ENCODE peak calls at places on chromosomes 6 and 20, in five cellular contexts. Z is colonic mucosa, V is keratinocyte, R is neural progenitor cell, H is NB4. J is an unnamed sample.

GRCh38 chr6:150355932-150356331 is 12.9 kb upstream of the IYD start:
- DNase-seq in Z (no peak), V (no peak), R (no peak), H (no peak), J (no peak)

GRCh38 chr20:58161192-58161591 is 67.3 kb downstream of the ANKRD60 start:
- DNase-seq in Z (no peak), V (no peak), R (no peak), H (no peak), J (no peak)

GRCh38 chr6:89584539-89584938 is 54.0 kb downstream of the LYRM2 start:
- DNase-seq in Z (no peak), V (no peak), R (no peak), H (no peak), J (no peak)

GRCh38 chr20:23702021-23702420 is 13.2 kb upstream of the CST4 start:
- DNase-seq in Z (no peak), V (no peak), R (no peak), H (no peak), J (no peak)

GRCh38 chr20:63552481-63553249 is 1.3 kb upstream of the FNDC11 start:
- DNase-seq in Z (no peak), V (peak), R (no peak), H (peak), J (no peak)

GRCh38 chr20:25057234-25058050 is 497 bp downstream of the ACSS1 start:
- DNase-seq in Z (peak), V (no peak), R (peak), H (peak), J (peak)

GRCh38 chr6:119543332-119543731 is 193.8 kb upstream of the MAN1A1 start:
- DNase-seq in Z (no peak), V (no peak), R (no peak), H (no peak), J (no peak)

GRCh38 chr6:155530219-155530834 is 74.7 kb upstream of the NOX3 start:
- DNase-seq in Z (no peak), V (no peak), R (peak), H (peak), J (peak)

GRCh38 chr6:150177260-150178246 is 34.7 kb downstream of the PPP1R14C start:
- DNase-seq in Z (peak), V (no peak), R (no peak), H (no peak), J (no peak)

GRCh38 chr20:62918137-62918536 is 8.2 kb downstream of the DIDO1 start:
- DNase-seq in Z (no peak), V (no peak), R (no peak), H (no peak), J (no peak)

GRCh38 chr6:40755046-40755681 is 168.0 kb upstream of the LRFN2 start:
- DNase-seq in Z (no peak), V (no peak), R (peak), H (no peak), J (no peak)

GRCh38 chr20:33059136-33059535 is 5.4 kb downstream of the BPIFB3 start:
- DNase-seq in Z (no peak), V (no peak), R (no peak), H (no peak), J (no peak)

GRCh38 chr6:147510949-147511590 is 2.6 kb downstream of the SAMD5 start:
- DNase-seq in Z (peak), V (no peak), R (no peak), H (no peak), J (no peak)

GRCh38 chr20:38217791-38218565 is 42.6 kb downstream of the KIAA1755 start:
- DNase-seq in Z (no peak), V (peak), R (peak), H (no peak), J (no peak)

GRCh38 chr6:36755435-36756348 is 58.1 kb downstream of the RAB44 start:
- DNase-seq in Z (peak), V (peak), R (no peak), H (peak), J (peak)

GRCh38 chr6:37051138-37052026 is 45.9 kb downstream of the FGD2 start:
- DNase-seq in Z (peak), V (no peak), R (peak), H (peak), J (peak)

GRCh38 chr20:59082077-59082740 is 39.6 kb upstream of the PRELID3B start:
- DNase-seq in Z (no peak), V (no peak), R (no peak), H (peak), J (no peak)

GRCh38 chr20:23349338-23350006 is 1.1 kb upstream of the NXT1 start:
- DNase-seq in Z (peak), V (no peak), R (peak), H (no peak), J (peak)

GRCh38 chr20:17066955-17067354 is 159.9 kb upstream of the PCSK2 start:
- DNase-seq in Z (no peak), V (no peak), R (no peak), H (no peak), J (no peak)

GRCh38 chr6:45965007-45965406 is 50.7 kb downstream of the CLIC5 start:
- DNase-seq in Z (no peak), V (no peak), R (no peak), H (no peak), J (no peak)

GRCh38 chr6:25504661-25505060 is 147.4 kb upstream of the SCGN start:
- DNase-seq in Z (no peak), V (peak), R (peak), H (no peak), J (no peak)

GRCh38 chr6:56370127-56370540 is 122.8 kb upstream of the COL21A1 start:
- DNase-seq in Z (peak), V (peak), R (peak), H (no peak), J (no peak)

GRCh38 chr6:30813623-30814136 is 69.3 kb upstream of the IER3 start:
- DNase-seq in Z (no peak), V (no peak), R (no peak), H (no peak), J (no peak)

GRCh38 chr6:15243994-15244604 is 1.8 kb upstream of the JARID2 start:
- DNase-seq in Z (peak), V (no peak), R (peak), H (peak), J (no peak)

GRCh38 chr6:39930540-39930939 is 3.7 kb downstream of the MOCS1 start:
- DNase-seq in Z (no peak), V (no peak), R (no peak), H (no peak), J (no peak)

GRCh38 chr20:57671662-57672061 is 38.2 kb downstream of the PMEPA1 start:
- DNase-seq in Z (no peak), V (no peak), R (no peak), H (peak), J (no peak)

GRCh38 chr6:17768388-17768787 is 61.7 kb upstream of the NUP153 start:
- DNase-seq in Z (no peak), V (no peak), R (peak), H (peak), J (no peak)

GRCh38 chr6:110951986-110952794 is 6.3 kb upstream of the GTF3C6 start:
- DNase-seq in Z (no peak), V (peak), R (no peak), H (no peak), J (no peak)

GRCh38 chr6:85135376-85136094 is 314.3 kb upstream of the NT5E start:
- DNase-seq in Z (no peak), V (no peak), R (no peak), H (no peak), J (no peak)

GRCh38 chr6:52360601-52361346 is 1.2 kb upstream of the PAQR8 start:
- DNase-seq in Z (no peak), V (no peak), R (no peak), H (peak), J (no peak)

GRCh38 chr20:50717974-50718761 is 13.2 kb upstream of the PARD6B start:
- DNase-seq in Z (no peak), V (no peak), R (no peak), H (no peak), J (no peak)
- TF ChIP-seq CTCF in Z (no peak), V (no peak), R (peak), H (no peak), J (no peak)

DNA sequence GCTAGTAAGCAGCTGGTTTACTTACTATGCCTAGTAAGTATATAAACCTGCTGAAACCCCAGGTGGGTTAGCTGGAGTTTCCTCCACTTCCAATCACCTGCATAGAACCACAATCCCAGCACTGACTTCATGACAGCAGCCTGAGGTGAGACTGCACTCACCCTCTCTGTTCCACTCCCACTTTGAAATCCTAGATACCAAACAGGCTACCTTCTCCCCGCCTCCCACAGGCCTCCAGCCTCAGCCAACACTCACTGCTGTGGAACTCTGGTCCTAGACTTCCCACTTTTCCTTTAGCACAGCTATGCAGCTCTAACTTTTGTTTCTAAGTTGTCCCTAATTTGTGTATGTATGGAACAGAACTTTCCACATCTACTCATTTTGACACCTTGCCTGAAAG is 149.7 kb upstream of the ARID1B start:
- DNase-seq in Z (no peak), V (no peak), R (no peak), H (no peak), J (no peak)
- TF ChIP-seq CTCF in Z (no peak), V (no peak), R (no peak), H (no peak), J (no peak)

DNA sequence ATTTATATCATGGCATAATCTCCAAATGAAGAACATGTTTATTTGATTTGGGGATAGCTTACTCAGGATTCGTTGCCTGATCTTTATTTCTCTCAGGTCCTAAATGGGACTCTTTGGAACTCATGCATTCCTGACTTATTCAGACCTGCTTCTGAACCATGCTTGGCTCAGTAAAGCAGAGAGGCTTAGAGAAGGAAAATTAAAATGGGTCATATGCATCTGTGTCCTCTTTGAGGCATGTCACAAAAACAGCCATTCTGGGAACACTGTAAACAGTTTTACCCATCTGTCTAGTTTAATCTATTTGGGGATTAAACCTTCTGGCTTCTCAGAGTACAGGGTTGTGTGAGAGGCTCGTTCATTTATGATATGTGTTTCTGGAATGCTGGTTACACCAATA is 1017.3 kb downstream of the KIF16B start:
- DNase-seq in Z (no peak), V (no peak), R (no peak), H (no peak), J (no peak)
- TF ChIP-seq CTCF in Z (no peak), V (no peak), R (no peak), H (no peak), J (no peak)

DNA sequence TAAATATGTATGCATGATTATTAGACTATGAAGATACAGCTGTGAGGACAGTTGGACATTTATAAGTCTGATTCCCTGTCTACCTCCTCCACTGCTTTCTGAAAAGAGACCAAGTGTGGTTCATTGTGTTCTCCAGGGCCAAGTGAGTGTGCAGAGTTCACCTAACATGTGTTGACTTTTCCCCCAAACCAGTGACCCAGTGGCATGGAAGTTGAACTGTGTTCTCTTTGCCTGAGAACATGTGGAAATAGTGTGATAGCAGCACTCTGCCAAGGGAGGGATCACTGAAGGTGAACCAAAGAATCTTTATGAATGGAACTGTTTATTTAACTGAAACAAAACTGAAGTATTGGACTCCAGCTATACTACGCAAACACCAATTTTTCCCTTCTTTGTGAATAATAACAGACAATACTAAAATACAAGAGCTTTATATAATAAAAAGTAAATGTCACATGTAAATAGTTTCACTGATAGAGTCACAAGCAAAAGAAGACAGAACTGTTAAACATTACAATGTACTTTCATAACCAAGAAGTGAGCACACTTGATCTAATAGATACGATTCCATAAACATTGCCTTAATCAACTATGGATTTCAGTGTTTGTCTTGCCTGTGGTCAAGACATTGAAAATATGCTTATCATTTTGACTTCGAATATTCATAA is 200.3 kb upstream of the FUT9 start:
- DNase-seq in Z (no peak), V (no peak), R (no peak), H (no peak), J (no peak)
- TF ChIP-seq CTCF in Z (no peak), V (no peak), R (no peak), H (no peak), J (no peak)

DNA sequence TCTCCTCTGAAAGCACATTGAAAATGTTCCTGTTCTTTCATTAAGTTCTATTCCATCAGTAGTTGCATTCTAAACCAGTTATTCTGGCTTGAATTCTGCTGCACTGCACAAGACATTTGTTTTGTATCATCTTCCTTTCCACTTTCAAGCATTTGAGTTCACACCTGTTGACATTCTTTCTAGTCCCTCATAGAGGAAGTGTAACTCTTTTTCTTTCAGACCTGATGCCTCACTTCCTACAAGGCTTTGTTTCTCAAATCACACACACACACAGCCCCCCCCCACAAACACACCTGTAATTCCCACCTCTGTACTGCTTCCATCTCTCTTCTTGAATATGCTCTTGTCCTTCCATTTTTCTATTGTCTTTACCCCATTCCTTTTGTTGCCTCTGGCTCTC is 50.9 kb downstream of the CCN2 start:
- DNase-seq in Z (no peak), V (no peak), R (no peak), H (no peak), J (no peak)
- TF ChIP-seq CTCF in Z (no peak), V (no peak), R (no peak), H (no peak), J (no peak)

DNA sequence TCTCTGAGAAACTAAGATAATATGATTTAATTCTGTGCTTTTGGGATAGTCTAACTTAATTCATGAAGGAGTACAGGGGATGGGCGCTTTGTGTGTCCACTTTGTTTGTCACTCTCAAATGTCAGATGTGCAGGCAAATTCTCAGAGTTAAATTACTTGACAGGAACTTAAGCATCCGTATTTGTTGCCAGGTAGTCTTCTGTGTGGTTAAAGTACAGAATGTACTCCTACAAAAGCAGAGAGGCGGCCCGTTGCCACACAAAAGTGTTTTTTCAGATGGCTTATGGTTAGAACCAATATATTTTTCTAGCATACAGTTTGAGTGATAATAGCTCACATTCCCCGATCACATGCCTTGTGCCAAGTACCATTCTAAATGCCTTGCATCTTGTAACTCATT is 234.4 kb downstream of the LAMA2 start:
- DNase-seq in Z (no peak), V (no peak), R (no peak), H (no peak), J (no peak)
- TF ChIP-seq CTCF in Z (no peak), V (no peak), R (no peak), H (no peak), J (no peak)

J was measured in GM20000.